ENCODE peak calls at places on chromosomes 5 and 9, in seven cellular contexts. One of them, this sample, is unnamed.

GRCh38 chr9:107949058-107949457 is 459.5 kb upstream of the KLF4 start:
- DNase-seq in SK-N-SH: no peak
- DNase-seq in H1: no peak
- DNase-seq in HepG2: no peak
- DNase-seq in GM12892: no peak
- DNase-seq in GM12891: no peak
- DNase-seq in GM12878: no peak
- DNase-seq in this sample: no peak

GRCh38 chr5:6783787-6784186 is 70.6 kb downstream of the TENT4A start:
- DNase-seq in HepG2: no peak
- DNase-seq in SK-N-SH: no peak
- DNase-seq in H1: no peak
- DNase-seq in GM12878: no peak
- DNase-seq in GM12892: no peak
- DNase-seq in GM12891: no peak
- DNase-seq in this sample: no peak

GRCh38 chr5:124001216-124001615 is 489.2 kb downstream of the CSNK1G3 start:
- DNase-seq in GM12878: no peak
- DNase-seq in H1: no peak
- DNase-seq in GM12892: no peak
- DNase-seq in SK-N-SH: no peak
- DNase-seq in GM12891: no peak
- DNase-seq in HepG2: no peak
- DNase-seq in this sample: no peak

GRCh38 chr9:21660976-21661375 is 141.5 kb upstream of the MTAP start:
- DNase-seq in GM12878: no peak
- DNase-seq in GM12891: no peak
- DNase-seq in HepG2: no peak
- DNase-seq in SK-N-SH: no peak
- DNase-seq in GM12892: no peak
- DNase-seq in H1: no peak
- DNase-seq in this sample: no peak

GRCh38 chr5:18745591-18745987 is 1111.3 kb downstream of the TAF11L14 start:
- DNase-seq in GM12878: no peak
- DNase-seq in HepG2: peak; percentile 0
- DNase-seq in SK-N-SH: no peak
- DNase-seq in GM12892: no peak
- DNase-seq in H1: no peak
- DNase-seq in GM12891: no peak
- DNase-seq in this sample: no peak

GRCh38 chr9:114288233-114289051 is 34.5 kb upstream of the ORM1 start:
- DNase-seq in GM12892: no peak
- DNase-seq in HepG2: no peak
- DNase-seq in H1: no peak
- DNase-seq in GM12878: no peak
- DNase-seq in SK-N-SH: no peak
- DNase-seq in GM12891: no peak
- DNase-seq in this sample: no peak

GRCh38 chr5:136285501-136285900 is 79.8 kb downstream of the TRPC7 start:
- DNase-seq in GM12891: no peak
- DNase-seq in GM12892: no peak
- DNase-seq in SK-N-SH: no peak
- DNase-seq in HepG2: no peak
- DNase-seq in H1: no peak
- DNase-seq in GM12878: no peak
- DNase-seq in this sample: no peak

GRCh38 chr9:134959126-134959970 is 41.6 kb upstream of the FCN1 start:
- DNase-seq in H1: no peak
- DNase-seq in GM12878: no peak
- DNase-seq in GM12891: no peak
- DNase-seq in HepG2: no peak
- DNase-seq in GM12892: no peak
- DNase-seq in SK-N-SH: no peak
- DNase-seq in this sample: no peak

GRCh38 chr9:106529616-106530015 is 333.4 kb upstream of the ZNF462 start:
- DNase-seq in HepG2: no peak
- DNase-seq in H1: no peak
- DNase-seq in GM12891: no peak
- DNase-seq in GM12878: no peak
- DNase-seq in SK-N-SH: no peak
- DNase-seq in GM12892: no peak
- DNase-seq in this sample: no peak

GRCh38 chr5:179802207-179802883 is 4.3 kb downstream of the MGAT4B start:
- DNase-seq in HepG2: no peak
- DNase-seq in H1: no peak
- DNase-seq in GM12891: no peak
- DNase-seq in SK-N-SH: no peak
- DNase-seq in GM12892: no peak
- DNase-seq in GM12878: no peak
- DNase-seq in this sample: no peak

GRCh38 chr9:32264171-32264862 is 120.1 kb upstream of the ACO1 start:
- DNase-seq in SK-N-SH: peak; percentile 11
- DNase-seq in GM12891: no peak
- DNase-seq in GM12892: no peak
- DNase-seq in GM12878: no peak
- DNase-seq in HepG2: peak; percentile 7
- DNase-seq in H1: peak; percentile 10
- DNase-seq in this sample: no peak

GRCh38 chr9:97711223-97711626 is 14.1 kb upstream of the XPA start:
- DNase-seq in H1: no peak
- DNase-seq in GM12878: no peak
- DNase-seq in SK-N-SH: no peak
- DNase-seq in HepG2: no peak
- DNase-seq in GM12891: no peak
- DNase-seq in GM12892: no peak
- DNase-seq in this sample: no peak

GRCh38 chr5:76641514-76642120 is 18.4 kb upstream of the F2RL2 start:
- DNase-seq in GM12892: no peak
- DNase-seq in HepG2: peak; percentile 60
- DNase-seq in H1: no peak
- DNase-seq in GM12878: peak; percentile 15
- DNase-seq in GM12891: peak; percentile 12
- DNase-seq in SK-N-SH: peak; percentile 39
- DNase-seq in this sample: peak; percentile 70

GRCh38 chr5:177447066-177447610 is 524 bp downstream of the PRR7 start:
- DNase-seq in GM12892: peak; percentile 83
- DNase-seq in HepG2: no peak
- DNase-seq in GM12878: no peak
- DNase-seq in GM12891: peak; percentile 85
- DNase-seq in SK-N-SH: peak; percentile 90
- DNase-seq in H1: no peak
- DNase-seq in this sample: peak; percentile 80

GRCh38 chr9:130128782-130129424 is 43.3 kb upstream of the NCS1 start:
- DNase-seq in HepG2: no peak
- DNase-seq in GM12878: peak; percentile 79
- DNase-seq in GM12891: peak; percentile 43
- DNase-seq in GM12892: no peak
- DNase-seq in H1: no peak
- DNase-seq in SK-N-SH: no peak
- DNase-seq in this sample: no peak
- TF ChIP-seq TAF1 in HepG2: no peak
- TF ChIP-seq TAF1 in GM12878: peak; percentile 46
- TF ChIP-seq TAF1 in GM12891: no peak
- TF ChIP-seq TAF1 in GM12892: no peak
- TF ChIP-seq TAF1 in H1: no peak
- TF ChIP-seq TAF1 in SK-N-SH: no peak
- TF ChIP-seq TAF1 in this sample: no peak

GRCh38 chr5:153659337-153659736 is 168.9 kb downstream of the GRIA1 start:
- DNase-seq in SK-N-SH: peak; percentile 21
- DNase-seq in GM12892: no peak
- DNase-seq in H1: no peak
- DNase-seq in HepG2: no peak
- DNase-seq in GM12891: no peak
- DNase-seq in GM12878: no peak
- DNase-seq in this sample: no peak
- TF ChIP-seq TAF1 in SK-N-SH: no peak
- TF ChIP-seq TAF1 in GM12892: no peak
- TF ChIP-seq TAF1 in H1: no peak
- TF ChIP-seq TAF1 in HepG2: no peak
- TF ChIP-seq TAF1 in GM12891: no peak
- TF ChIP-seq TAF1 in GM12878: no peak
- TF ChIP-seq TAF1 in this sample: no peak

DNA sequence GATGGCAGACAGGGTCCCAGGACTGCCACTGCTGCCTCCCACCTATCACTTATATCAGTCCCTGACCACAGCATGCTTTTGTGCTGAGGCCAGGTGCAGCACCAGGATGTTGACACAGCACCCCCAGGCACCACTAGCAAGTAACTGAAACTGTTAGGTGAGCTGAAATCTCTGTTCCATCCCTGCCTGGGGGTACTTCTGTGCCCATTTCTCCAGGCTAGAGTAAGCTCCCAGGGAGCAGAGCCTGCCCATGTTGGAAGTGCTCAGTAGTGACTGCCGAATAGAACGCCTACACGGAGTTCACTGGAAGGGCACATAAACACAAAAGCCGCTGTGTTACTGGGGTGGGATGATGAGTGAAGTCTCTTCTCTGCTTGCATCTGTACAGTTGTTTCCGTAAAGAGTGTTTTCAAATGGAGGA is 42.9 kb downstream of the POLR1E start:
- DNase-seq in HepG2: no peak
- DNase-seq in GM12878: no peak
- DNase-seq in SK-N-SH: no peak
- DNase-seq in GM12892: no peak
- DNase-seq in H1: no peak
- DNase-seq in GM12891: no peak
- DNase-seq in this sample: no peak
- TF ChIP-seq TAF1 in HepG2: no peak
- TF ChIP-seq TAF1 in GM12878: no peak
- TF ChIP-seq TAF1 in SK-N-SH: no peak
- TF ChIP-seq TAF1 in GM12892: no peak
- TF ChIP-seq TAF1 in H1: no peak
- TF ChIP-seq TAF1 in GM12891: no peak
- TF ChIP-seq TAF1 in this sample: no peak

DNA sequence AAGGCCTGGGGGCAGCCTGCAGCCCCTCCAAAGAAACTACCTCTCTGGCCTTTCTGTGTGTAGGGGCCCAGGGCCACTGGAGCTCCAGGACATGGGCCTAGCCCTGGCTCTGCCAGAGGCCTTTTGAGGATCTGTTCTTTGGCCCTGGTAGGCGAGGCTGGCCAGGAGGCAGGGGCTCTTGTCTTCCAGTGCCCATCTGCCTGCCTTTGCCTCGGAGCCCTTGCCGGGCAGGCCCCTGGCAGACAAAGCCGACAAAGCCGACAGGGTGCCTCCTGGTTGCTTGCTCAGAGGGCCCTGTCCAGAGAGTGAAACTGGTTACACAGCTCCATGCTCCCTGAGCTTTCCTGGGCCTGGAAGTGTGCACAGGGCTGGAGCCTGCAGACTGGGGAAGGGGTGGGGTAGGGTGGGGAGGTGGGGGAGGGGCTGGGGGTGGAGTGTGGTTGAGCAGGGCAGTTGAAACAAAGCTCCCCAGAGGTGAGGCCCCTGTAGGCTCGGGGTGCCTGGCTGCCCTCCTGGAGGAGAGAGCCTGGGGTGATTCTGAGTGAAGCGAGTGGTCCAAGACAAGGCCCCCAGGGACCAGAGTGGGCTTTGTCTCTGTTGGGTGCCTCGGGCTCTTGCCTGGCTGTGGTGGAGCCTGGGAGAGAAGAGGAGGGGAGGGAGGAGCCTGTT is 29.3 kb downstream of the PTPA start:
- DNase-seq in SK-N-SH: peak; percentile 68
- DNase-seq in GM12892: no peak
- DNase-seq in H1: no peak
- DNase-seq in GM12878: no peak
- DNase-seq in GM12891: no peak
- DNase-seq in HepG2: peak; percentile 56
- DNase-seq in this sample: peak; percentile 63
- TF ChIP-seq TAF1 in SK-N-SH: peak; percentile 46
- TF ChIP-seq TAF1 in GM12892: no peak
- TF ChIP-seq TAF1 in H1: no peak
- TF ChIP-seq TAF1 in GM12878: no peak
- TF ChIP-seq TAF1 in GM12891: no peak
- TF ChIP-seq TAF1 in HepG2: no peak
- TF ChIP-seq TAF1 in this sample: no peak

DNA sequence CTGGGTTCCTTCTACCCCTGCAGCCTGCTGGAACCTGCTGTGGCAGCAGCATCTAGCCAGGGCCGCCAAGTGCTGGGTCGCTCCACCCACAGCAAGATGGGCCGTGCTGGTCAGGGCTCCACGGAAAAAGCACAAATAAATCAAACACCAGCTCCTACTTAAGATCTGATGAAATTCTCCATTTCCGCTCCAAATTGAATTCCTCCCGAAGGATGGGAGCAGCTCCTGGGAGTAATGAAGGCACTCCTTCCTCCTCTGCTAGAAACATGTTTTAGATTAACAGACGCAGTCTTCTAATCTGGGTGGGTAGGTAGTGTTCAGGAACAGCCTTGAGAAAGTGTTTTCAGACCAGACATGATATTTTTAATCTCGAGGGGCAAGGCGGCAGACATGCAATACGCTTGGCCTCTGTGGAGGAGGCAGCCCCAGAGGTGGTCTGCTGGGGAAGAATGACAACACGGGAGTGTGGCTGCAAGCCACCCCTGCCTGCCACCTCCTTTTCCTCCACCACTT is 194.0 kb downstream of the AOPEP start:
- DNase-seq in GM12891: no peak
- DNase-seq in HepG2: no peak
- DNase-seq in H1: no peak
- DNase-seq in GM12878: no peak
- DNase-seq in SK-N-SH: no peak
- DNase-seq in GM12892: no peak
- DNase-seq in this sample: no peak
- TF ChIP-seq TAF1 in GM12891: no peak
- TF ChIP-seq TAF1 in HepG2: no peak
- TF ChIP-seq TAF1 in H1: no peak
- TF ChIP-seq TAF1 in GM12878: no peak
- TF ChIP-seq TAF1 in SK-N-SH: peak; percentile 19
- TF ChIP-seq TAF1 in GM12892: no peak
- TF ChIP-seq TAF1 in this sample: no peak